ENCODE peak calls at places on chromosomes 7 and 10, in nine cellular contexts. One of them, this sample, is unnamed.

GRCh38 chr7:17546206-17546998 is 247.9 kb downstream of the AHR start:
- DNase-seq in K562: no peak
- DNase-seq in BE2C: no peak
- DNase-seq in A549: peak; percentile 47
- DNase-seq in AG04449: no peak
- DNase-seq in BJ: no peak
- DNase-seq in SK-N-SH: no peak
- DNase-seq in right lobe of liver: no peak
- DNase-seq in AG04450: no peak
- DNase-seq in this sample: no peak

GRCh38 chr10:132486539-132487121 is 51.0 kb upstream of the INPP5A start:
- DNase-seq in right lobe of liver: no peak
- DNase-seq in A549: no peak
- DNase-seq in AG04450: no peak
- DNase-seq in K562: no peak
- DNase-seq in BE2C: no peak
- DNase-seq in SK-N-SH: no peak
- DNase-seq in BJ: no peak
- DNase-seq in AG04449: no peak
- DNase-seq in this sample: no peak

GRCh38 chr7:936131-937054 is 18.1 kb downstream of the ADAP1 start:
- DNase-seq in BJ: no peak
- DNase-seq in right lobe of liver: peak; percentile 11
- DNase-seq in AG04450: no peak
- DNase-seq in BE2C: no peak
- DNase-seq in K562: no peak
- DNase-seq in AG04449: peak; percentile 17
- DNase-seq in SK-N-SH: no peak
- DNase-seq in A549: peak; percentile 48
- DNase-seq in this sample: no peak

GRCh38 chr10:76082956-76083355 is 651.5 kb downstream of the LRMDA start:
- DNase-seq in A549: peak; percentile 52
- DNase-seq in right lobe of liver: no peak
- DNase-seq in BJ: no peak
- DNase-seq in K562: no peak
- DNase-seq in BE2C: no peak
- DNase-seq in AG04449: no peak
- DNase-seq in SK-N-SH: no peak
- DNase-seq in AG04450: no peak
- DNase-seq in this sample: no peak

GRCh38 chr7:130566168-130566897 is 74.4 kb downstream of the MEST start:
- DNase-seq in AG04449: no peak
- DNase-seq in right lobe of liver: peak; percentile 48
- DNase-seq in SK-N-SH: no peak
- DNase-seq in K562: no peak
- DNase-seq in A549: no peak
- DNase-seq in AG04450: no peak
- DNase-seq in BJ: no peak
- DNase-seq in BE2C: no peak
- DNase-seq in this sample: no peak

GRCh38 chr10:132076578-132077081 is 10.9 kb downstream of the JAKMIP3 start:
- DNase-seq in K562: no peak
- DNase-seq in SK-N-SH: no peak
- DNase-seq in BE2C: no peak
- DNase-seq in BJ: no peak
- DNase-seq in right lobe of liver: no peak
- DNase-seq in AG04449: no peak
- DNase-seq in AG04450: no peak
- DNase-seq in A549: no peak
- DNase-seq in this sample: no peak

GRCh38 chr10:29947701-29948060 is 111.7 kb downstream of the JCAD start:
- DNase-seq in SK-N-SH: no peak
- DNase-seq in right lobe of liver: peak; percentile 33
- DNase-seq in A549: no peak
- DNase-seq in K562: no peak
- DNase-seq in AG04449: no peak
- DNase-seq in BJ: no peak
- DNase-seq in AG04450: no peak
- DNase-seq in BE2C: no peak
- DNase-seq in this sample: no peak

GRCh38 chr10:72133517-72133916 is 45.2 kb upstream of the SPOCK2 start:
- DNase-seq in AG04449: peak; percentile 31
- DNase-seq in SK-N-SH: no peak
- DNase-seq in AG04450: peak; percentile 24
- DNase-seq in right lobe of liver: no peak
- DNase-seq in A549: no peak
- DNase-seq in BJ: peak; percentile 41
- DNase-seq in K562: no peak
- DNase-seq in BE2C: no peak
- DNase-seq in this sample: no peak

GRCh38 chr10:100019824-100020160 is 10.0 kb upstream of the DNMBP start:
- DNase-seq in BE2C: no peak
- DNase-seq in SK-N-SH: no peak
- DNase-seq in K562: no peak
- DNase-seq in right lobe of liver: no peak
- DNase-seq in A549: peak; percentile 86
- DNase-seq in BJ: no peak
- DNase-seq in AG04450: no peak
- DNase-seq in AG04449: no peak
- DNase-seq in this sample: no peak

DNA sequence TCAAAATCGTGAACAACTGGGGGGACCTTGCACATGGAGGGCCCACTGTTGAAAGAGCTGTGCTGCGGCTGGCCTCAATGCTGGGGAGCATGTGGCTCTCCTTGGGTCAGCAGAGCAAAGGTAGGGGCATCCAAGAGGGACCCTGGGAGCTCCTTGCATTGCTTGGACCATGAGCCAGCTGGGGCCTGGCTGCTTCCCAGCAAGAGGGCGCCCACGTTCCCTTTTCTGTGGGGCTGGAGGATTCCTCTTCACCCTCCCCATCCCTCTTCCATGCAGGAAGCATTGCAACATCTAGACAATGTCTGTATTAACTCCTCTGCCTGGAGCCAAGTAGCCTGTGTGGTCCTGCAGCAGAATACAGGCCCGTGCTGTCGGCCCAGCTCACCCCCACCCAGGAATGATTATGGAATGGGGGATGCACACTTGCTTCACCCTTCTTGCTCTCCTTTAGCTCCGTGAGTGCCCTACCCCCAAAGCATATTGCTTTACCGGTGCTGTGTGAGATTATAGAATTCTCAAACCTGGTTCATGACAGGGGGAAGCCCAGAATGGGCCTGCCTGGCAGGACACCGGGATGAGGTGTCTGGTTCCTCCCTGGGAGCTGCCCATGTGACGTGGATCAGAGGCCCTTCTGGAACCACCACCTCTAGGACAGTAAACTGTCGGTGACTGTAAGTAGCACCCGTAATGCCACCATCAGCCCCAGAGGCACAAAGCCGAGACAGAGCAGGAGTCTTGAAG is 61.9 kb downstream of the SYPL1 start:
- DNase-seq in right lobe of liver: no peak
- DNase-seq in A549: peak; percentile 32
- DNase-seq in K562: no peak
- DNase-seq in SK-N-SH: peak; percentile 37
- DNase-seq in AG04449: no peak
- DNase-seq in BJ: no peak
- DNase-seq in AG04450: peak; percentile 38
- DNase-seq in BE2C: peak; percentile 27
- DNase-seq in this sample: peak; percentile 49
- TF ChIP-seq CTCF in right lobe of liver: no peak
- TF ChIP-seq CTCF in A549: peak; percentile 20
- TF ChIP-seq CTCF in K562: peak; percentile 58
- TF ChIP-seq CTCF in SK-N-SH: peak; percentile 23
- TF ChIP-seq CTCF in AG04449: peak; percentile 45
- TF ChIP-seq CTCF in BJ: peak; percentile 57
- TF ChIP-seq CTCF in AG04450: peak; percentile 35
- TF ChIP-seq CTCF in BE2C: peak; percentile 29
- TF ChIP-seq CTCF in this sample: no peak

DNA sequence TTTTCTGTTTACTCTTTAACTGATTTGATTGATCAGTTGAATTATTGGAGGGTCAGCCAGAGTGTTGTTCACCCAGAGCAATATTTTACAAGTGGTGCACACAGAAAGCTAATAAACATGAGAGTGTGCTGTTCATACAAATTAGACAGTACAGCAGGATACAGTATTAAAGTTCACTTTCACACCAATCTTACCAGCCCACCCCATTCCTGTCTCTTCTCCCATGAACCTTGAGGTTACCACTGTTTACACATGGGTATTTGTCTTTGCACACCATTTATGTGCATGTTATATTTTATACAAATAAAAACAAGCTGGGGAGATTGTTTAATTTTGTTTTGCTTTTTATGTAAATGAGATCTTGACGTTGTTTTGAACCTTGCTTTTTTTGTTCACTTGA is 6.5 kb downstream of the CALU start:
- DNase-seq in BE2C: no peak
- DNase-seq in A549: no peak
- DNase-seq in BJ: no peak
- DNase-seq in AG04449: no peak
- DNase-seq in right lobe of liver: no peak
- DNase-seq in SK-N-SH: no peak
- DNase-seq in AG04450: no peak
- DNase-seq in K562: no peak
- DNase-seq in this sample: no peak
- TF ChIP-seq CTCF in BE2C: no peak
- TF ChIP-seq CTCF in A549: no peak
- TF ChIP-seq CTCF in BJ: no peak
- TF ChIP-seq CTCF in AG04449: no peak
- TF ChIP-seq CTCF in right lobe of liver: no peak
- TF ChIP-seq CTCF in SK-N-SH: no peak
- TF ChIP-seq CTCF in AG04450: no peak
- TF ChIP-seq CTCF in K562: no peak
- TF ChIP-seq CTCF in this sample: no peak

GRCh38 chr10:4765428-4765827 is 60.6 kb upstream of the AKR1E2 start:
- DNase-seq in BJ: no peak
- DNase-seq in right lobe of liver: no peak
- DNase-seq in AG04449: no peak
- DNase-seq in K562: no peak
- DNase-seq in AG04450: no peak
- DNase-seq in SK-N-SH: no peak
- DNase-seq in A549: no peak
- DNase-seq in BE2C: no peak
- DNase-seq in this sample: no peak

GRCh38 chr10:4767033-4767814 is 58.8 kb upstream of the AKR1E2 start:
- DNase-seq in SK-N-SH: peak; percentile 31
- DNase-seq in BJ: no peak
- DNase-seq in AG04450: no peak
- DNase-seq in A549: peak; percentile 57
- DNase-seq in BE2C: no peak
- DNase-seq in K562: no peak
- DNase-seq in AG04449: no peak
- DNase-seq in right lobe of liver: no peak
- DNase-seq in this sample: no peak

GRCh38 chr10:4763513-4763912 is 62.5 kb upstream of the AKR1E2 start:
- DNase-seq in K562: no peak
- DNase-seq in BJ: no peak
- DNase-seq in AG04450: no peak
- DNase-seq in right lobe of liver: no peak
- DNase-seq in BE2C: no peak
- DNase-seq in SK-N-SH: no peak
- DNase-seq in AG04449: no peak
- DNase-seq in A549: no peak
- DNase-seq in this sample: no peak

GRCh38 chr10:4766449-4766848 is 59.6 kb upstream of the AKR1E2 start:
- DNase-seq in AG04450: no peak
- DNase-seq in AG04449: no peak
- DNase-seq in right lobe of liver: no peak
- DNase-seq in BE2C: no peak
- DNase-seq in A549: no peak
- DNase-seq in BJ: no peak
- DNase-seq in K562: no peak
- DNase-seq in SK-N-SH: no peak
- DNase-seq in this sample: no peak

DNA sequence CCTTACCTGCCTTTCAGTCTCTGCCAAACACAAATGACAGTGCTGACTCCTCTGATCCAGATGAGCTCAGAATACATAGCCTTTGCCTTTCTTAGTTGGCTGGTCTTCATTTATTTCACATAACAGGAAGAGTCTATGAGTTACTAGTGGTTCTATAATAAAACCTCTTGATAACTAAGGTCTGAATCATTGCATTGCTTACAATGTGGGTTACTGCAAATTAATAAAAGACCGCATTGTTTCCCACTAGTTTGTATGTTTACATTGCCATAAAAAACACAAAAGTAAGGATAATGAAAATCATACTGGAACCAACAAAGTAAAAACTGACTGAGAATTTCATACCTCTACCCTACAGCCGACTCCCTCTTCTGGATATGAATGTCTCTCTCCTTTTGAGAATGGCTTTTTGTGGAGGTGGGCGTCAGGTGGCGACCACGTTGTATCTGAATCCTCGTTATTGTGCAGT is 62.0 kb upstream of the AKR1E2 start:
- DNase-seq in BE2C: no peak
- DNase-seq in A549: no peak
- DNase-seq in right lobe of liver: no peak
- DNase-seq in SK-N-SH: no peak
- DNase-seq in AG04449: peak; percentile 40
- DNase-seq in K562: no peak
- DNase-seq in BJ: peak; percentile 82
- DNase-seq in AG04450: peak; percentile 44
- DNase-seq in this sample: no peak
- TF ChIP-seq CTCF in BE2C: no peak
- TF ChIP-seq CTCF in A549: no peak
- TF ChIP-seq CTCF in right lobe of liver: no peak
- TF ChIP-seq CTCF in SK-N-SH: peak; percentile 39
- TF ChIP-seq CTCF in AG04449: no peak
- TF ChIP-seq CTCF in K562: no peak
- TF ChIP-seq CTCF in BJ: no peak
- TF ChIP-seq CTCF in AG04450: peak; percentile 21
- TF ChIP-seq CTCF in this sample: no peak

GRCh38 chr7:110842796-110843195 is 248.1 kb upstream of the LRRN3 start:
- DNase-seq in BE2C: no peak
- DNase-seq in A549: no peak
- DNase-seq in K562: no peak
- DNase-seq in right lobe of liver: no peak
- DNase-seq in AG04449: no peak
- DNase-seq in SK-N-SH: no peak
- DNase-seq in BJ: no peak
- DNase-seq in AG04450: no peak
- DNase-seq in this sample: no peak

GRCh38 chr7:110835209-110835608 is 255.7 kb upstream of the LRRN3 start:
- DNase-seq in BJ: no peak
- DNase-seq in right lobe of liver: no peak
- DNase-seq in AG04449: no peak
- DNase-seq in K562: no peak
- DNase-seq in SK-N-SH: peak; percentile 2
- DNase-seq in AG04450: no peak
- DNase-seq in A549: no peak
- DNase-seq in BE2C: no peak
- DNase-seq in this sample: no peak

GRCh38 chr7:110841840-110842579 is 248.9 kb upstream of the LRRN3 start:
- DNase-seq in AG04450: no peak
- DNase-seq in SK-N-SH: peak; percentile 27
- DNase-seq in BJ: peak; percentile 4
- DNase-seq in K562: no peak
- DNase-seq in right lobe of liver: no peak
- DNase-seq in BE2C: peak; percentile 47
- DNase-seq in A549: no peak
- DNase-seq in AG04449: no peak
- DNase-seq in this sample: no peak

GRCh38 chr7:110835889-110836288 is 255.0 kb upstream of the LRRN3 start:
- DNase-seq in right lobe of liver: no peak
- DNase-seq in BE2C: no peak
- DNase-seq in BJ: no peak
- DNase-seq in SK-N-SH: no peak
- DNase-seq in K562: no peak
- DNase-seq in A549: no peak
- DNase-seq in AG04450: no peak
- DNase-seq in AG04449: no peak
- DNase-seq in this sample: no peak

GRCh38 chr7:110839866-110840265 is 251.1 kb upstream of the LRRN3 start:
- DNase-seq in BJ: no peak
- DNase-seq in AG04449: no peak
- DNase-seq in A549: peak; percentile 32
- DNase-seq in K562: no peak
- DNase-seq in SK-N-SH: no peak
- DNase-seq in BE2C: peak; percentile 83
- DNase-seq in AG04450: peak; percentile 32
- DNase-seq in right lobe of liver: no peak
- DNase-seq in this sample: no peak
- TF ChIP-seq CTCF in BJ: no peak
- TF ChIP-seq CTCF in AG04449: peak; percentile 17
- TF ChIP-seq CTCF in A549: no peak
- TF ChIP-seq CTCF in K562: peak; percentile 27
- TF ChIP-seq CTCF in SK-N-SH: peak; percentile 48
- TF ChIP-seq CTCF in BE2C: peak; percentile 68
- TF ChIP-seq CTCF in AG04450: peak; percentile 45
- TF ChIP-seq CTCF in right lobe of liver: peak; percentile 12
- TF ChIP-seq CTCF in this sample: no peak